ENCODE peak calls at places on chromosomes 3 and 15, in five cellular contexts. M is fibroblast of lung, X is H9, A is K562, J is suprapubic skin. S is an unnamed sample.

GRCh38 chr3:183695569-183696364 is 1.8 kb upstream of the YEATS2 start:
- DNase-seq in M (no peak), X (no peak), A (no peak), J (no peak), S (no peak)

GRCh38 chr3:138348107-138348949 is at the start of gene MRAS:
- DNase-seq in M (peak; percentile 83), X (peak; percentile 78), A (peak; percentile 72), J (peak; percentile 80), S (peak; percentile 73)

GRCh38 chr3:148750296-148750695 is 52.6 kb downstream of the AGTR1 start:
- DNase-seq in M (no peak), X (no peak), A (no peak), J (no peak), S (no peak)

GRCh38 chr3:46903341-46904302 is 26.1 kb downstream of the PTH1R start:
- DNase-seq in M (no peak), X (no peak), A (peak; percentile 71), J (peak; percentile 56), S (no peak)

GRCh38 chr3:82568776-82569338 is 807.4 kb upstream of the GBE1 start:
- DNase-seq in M (no peak), X (no peak), A (no peak), J (no peak), S (no peak)

GRCh38 chr3:76372497-76372896 is 587.1 kb upstream of the ZNF717 start:
- DNase-seq in M (no peak), X (no peak), A (no peak), J (no peak), S (no peak)

GRCh38 chr3:141410861-141411771 is 42.8 kb downstream of the ZBTB38 start:
- DNase-seq in M (peak; percentile 56), X (no peak), A (no peak), J (no peak), S (no peak)

GRCh38 chr3:14203521-14204079 is 25.0 kb downstream of the LSM3 start:
- DNase-seq in M (peak; percentile 90), X (peak; percentile 78), A (peak; percentile 76), J (peak; percentile 74), S (peak; percentile 66)

GRCh38 chr15:84681822-84682221 is 23.8 kb upstream of the NMB start:
- DNase-seq in M (no peak), X (no peak), A (no peak), J (no peak), S (no peak)

GRCh38 chr3:33050084-33050653 is 46.8 kb downstream of the GLB1 start:
- DNase-seq in M (no peak), X (no peak), A (no peak), J (no peak), S (no peak)
- H3K4me1 ChIP-seq in M (no peaks in the 10 kb centered on the region), X (no peaks in the 10 kb centered on the region), A (peaks cover 6% of the 10 kb centered on the region), J (peaks cover 5% of the 10 kb centered on the region), S (peaks cover 3% of the 10 kb centered on the region)

DNA sequence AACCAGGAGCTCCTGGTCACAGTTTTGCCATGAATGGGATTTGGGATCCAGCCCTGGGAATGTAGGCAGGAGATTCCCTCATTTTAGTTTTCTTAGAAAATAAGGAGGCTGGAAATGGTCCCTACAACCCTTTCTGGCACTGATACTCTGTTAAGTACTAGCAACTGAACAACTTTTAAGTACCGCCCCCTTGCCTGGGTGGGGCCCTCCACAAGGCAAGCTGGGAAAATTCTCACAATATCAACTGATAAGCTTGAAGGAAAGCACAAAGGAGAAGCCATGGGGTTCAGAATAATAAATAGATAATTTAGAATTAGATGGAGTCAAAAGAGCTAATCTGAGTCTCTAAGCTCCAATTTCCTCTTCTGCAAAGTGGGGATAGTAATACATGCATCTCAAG is 4.2 kb upstream of the DGKG start:
- DNase-seq in M (no peak), X (no peak), A (no peak), J (no peak), S (no peak)
- H3K27me3 ChIP-seq in M (peaks cover 12% of the 10 kb centered on the region), X (peaks cover 27% of the 10 kb centered on the region), A (peaks cover 51% of the 10 kb centered on the region), J (peaks cover 53% of the 10 kb centered on the region), S (peaks cover 45% of the 10 kb centered on the region)

DNA sequence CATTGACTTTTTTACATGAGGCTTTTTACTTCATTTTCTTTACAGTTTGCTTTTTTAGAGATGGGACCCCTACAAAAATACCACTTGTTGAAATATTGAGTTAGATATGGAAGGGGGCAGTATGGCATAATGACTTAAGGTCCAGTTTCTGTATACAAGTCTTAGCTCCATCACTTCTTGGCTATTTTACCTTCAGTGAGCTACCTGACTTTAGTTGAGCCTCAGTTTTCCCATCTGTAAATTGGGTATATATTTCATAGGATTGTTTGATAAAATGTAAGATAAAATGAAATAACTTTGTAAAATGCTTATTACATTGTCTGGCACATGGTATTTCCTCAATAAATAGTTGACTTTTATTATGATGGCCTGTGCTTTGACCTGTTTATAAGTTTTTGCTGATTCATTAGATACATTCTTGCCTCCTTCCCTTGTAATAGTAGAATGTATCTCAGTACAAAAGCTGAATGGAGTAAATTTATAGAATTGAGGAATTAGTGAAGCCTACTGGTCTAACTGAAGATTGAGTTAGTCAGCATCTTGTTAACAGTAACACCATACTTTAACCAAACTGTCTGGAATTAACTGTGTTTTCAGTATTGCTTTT is 27.6 kb downstream of the TBC1D23 start:
- DNase-seq in M (no peak), X (no peak), A (no peak), J (no peak), S (no peak)
- H3K4me1 ChIP-seq in M (no peaks in the 10 kb centered on the region), X (no peaks in the 10 kb centered on the region), A (peaks cover 4% of the 10 kb centered on the region), J (no peaks in the 10 kb centered on the region), S (no peaks in the 10 kb centered on the region)

GRCh38 chr15:74276560-74276959 is 40.4 kb downstream of the CCDC33 start:
- DNase-seq in M (no peak), X (no peak), A (no peak), J (no peak), S (no peak)

GRCh38 chr15:74278269-74278668 is 42.1 kb downstream of the CCDC33 start:
- DNase-seq in M (no peak), X (no peak), A (no peak), J (no peak), S (no peak)

GRCh38 chr15:74283366-74283765 is 47.2 kb downstream of the CCDC33 start:
- DNase-seq in M (no peak), X (no peak), A (no peak), J (no peak), S (peak; percentile 61)

GRCh38 chr15:74277245-74277644 is 41.1 kb downstream of the CCDC33 start:
- DNase-seq in M (no peak), X (no peak), A (no peak), J (no peak), S (no peak)

GRCh38 chr15:74281147-74282133 is 45.3 kb downstream of the CCDC33 start:
- DNase-seq in M (no peak), X (no peak), A (no peak), J (no peak), S (no peak)
- H3K27me3 ChIP-seq in M (peaks cover 22% of the 10 kb centered on the region), X (no peaks in the 10 kb centered on the region), A (peaks cover 51% of the 10 kb centered on the region), J (peaks cover 51% of the 10 kb centered on the region), S (peaks cover 90% of the 10 kb centered on the region)

GRCh38 chr15:77497942-77498361 is 77.3 kb downstream of the HMG20A start:
- DNase-seq in M (no peak), X (no peak), A (no peak), J (no peak), S (peak; percentile 31)
- H3K4me1 ChIP-seq in M (peaks cover 31% of the 10 kb centered on the region), X (peaks cover 20% of the 10 kb centered on the region), A (peaks cover 4% of the 10 kb centered on the region), J (peaks cover 55% of the 10 kb centered on the region), S (peaks cover 10% of the 10 kb centered on the region)